ENCODE peak calls at places on chromosomes 16 and 17, in five cellular contexts. L, N, O, C and U are unnamed samples.

GRCh38 chr17:5049314-5049819 is 14.1 kb upstream of the SLC52A1 start:
- DNase-seq in O (no peak), N (peak), C (no peak), L (no peak), U (no peak)

GRCh38 chr16:13101828-13102227 is 200.4 kb downstream of the SHISA9 start:
- DNase-seq in O (no peak), C (no peak), L (no peak), N (no peak), U (no peak)

GRCh38 chr16:4142268-4142667 is 26.0 kb upstream of the ADCY9 start:
- DNase-seq in L (no peak), O (no peak), N (no peak), C (no peak), U (no peak)

GRCh38 chr17:78375401-78376079 is 2.9 kb upstream of the PGS1 start:
- DNase-seq in L (peak), N (no peak), C (peak), O (peak), U (peak)

GRCh38 chr16:397736-398332 is 835 bp downstream of the NME4 start:
- DNase-seq in C (peak), O (peak), N (peak), L (peak), U (peak)

GRCh38 chr17:33776903-33777302 is 478.2 kb upstream of the CCL2 start:
- DNase-seq in C (no peak), N (no peak), O (no peak), L (no peak), U (no peak)

GRCh38 chr16:27400751-27401620 is 988 bp upstream of the IL21R start:
- DNase-seq in L (peak), C (no peak), N (no peak), O (peak), U (peak)

GRCh38 chr17:49130891-49131290 is 1.7 kb upstream of the B4GALNT2 start:
- DNase-seq in L (no peak), O (peak), N (no peak), C (no peak), U (no peak)

GRCh38 chr17:41511130-41511529 is 5.7 kb upstream of the KRT13 start:
- DNase-seq in C (no peak), L (no peak), O (no peak), N (no peak), U (no peak)

GRCh38 chr17:78268960-78269892 is 37.8 kb downstream of the TMEM235 start:
- DNase-seq in C (no peak), L (peak), N (no peak), O (peak), U (peak)

GRCh38 chr17:77287432-77288068 is 146.8 kb downstream of the SEC14L1 start:
- DNase-seq in N (no peak), L (peak), O (peak), C (peak), U (peak)

GRCh38 chr16:77696149-77696548 is 26.2 kb upstream of the NUDT7 start:
- DNase-seq in O (no peak), N (no peak), L (no peak), C (no peak), U (no peak)

GRCh38 chr16:78955206-78955605 is 645.3 kb downstream of the MAF start:
- DNase-seq in O (no peak), L (no peak), N (no peak), C (no peak), U (no peak)

GRCh38 chr16:68533937-68534336 is 5.2 kb upstream of the ZFP90 start:
- DNase-seq in N (no peak), C (no peak), O (no peak), L (no peak), U (no peak)

GRCh38 chr17:3929181-3929580 is 12.9 kb upstream of the P2RX1 start:
- DNase-seq in O (no peak), L (no peak), C (no peak), N (no peak), U (no peak)

GRCh38 chr16:64864232-64864803 is 257.5 kb downstream of the CDH11 start:
- DNase-seq in N (no peak), O (peak), L (peak), C (no peak), U (peak)

DNA sequence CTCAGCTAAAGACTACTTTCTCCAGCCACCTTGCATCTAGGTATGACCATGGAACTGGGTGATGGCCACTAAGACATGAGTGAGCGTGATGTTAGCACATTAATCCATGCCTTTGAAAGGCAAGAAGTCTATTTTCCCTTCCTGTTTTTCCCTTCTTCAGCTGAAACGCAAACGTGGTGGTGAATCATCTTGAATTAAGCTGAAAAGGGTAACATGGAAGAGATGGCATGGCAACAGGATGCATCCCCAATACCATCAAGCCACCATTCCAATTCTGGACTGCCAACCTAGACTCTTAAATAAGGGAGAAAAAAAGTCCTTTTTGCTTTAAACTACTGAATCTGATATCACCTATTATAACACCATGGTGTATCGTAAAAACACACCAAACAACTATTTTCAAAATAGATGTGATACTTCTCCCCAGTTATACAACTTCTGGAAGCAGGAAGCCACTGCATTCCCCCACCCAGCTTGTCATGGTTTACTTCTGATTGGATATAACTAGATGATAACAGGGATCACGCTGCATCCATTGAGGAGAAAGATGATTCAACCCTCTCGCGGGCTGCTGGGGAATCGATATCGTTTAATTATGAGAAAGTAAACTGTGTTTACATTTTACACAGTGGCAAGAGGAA is 368.6 kb downstream of the CDH13 start:
- DNase-seq in C (no peak), O (no peak), N (no peak), L (no peak), U (no peak)
- H3K4me3 ChIP-seq in C (no peak), O (peak), N (no peak), L (no peak), U (peak)

DNA sequence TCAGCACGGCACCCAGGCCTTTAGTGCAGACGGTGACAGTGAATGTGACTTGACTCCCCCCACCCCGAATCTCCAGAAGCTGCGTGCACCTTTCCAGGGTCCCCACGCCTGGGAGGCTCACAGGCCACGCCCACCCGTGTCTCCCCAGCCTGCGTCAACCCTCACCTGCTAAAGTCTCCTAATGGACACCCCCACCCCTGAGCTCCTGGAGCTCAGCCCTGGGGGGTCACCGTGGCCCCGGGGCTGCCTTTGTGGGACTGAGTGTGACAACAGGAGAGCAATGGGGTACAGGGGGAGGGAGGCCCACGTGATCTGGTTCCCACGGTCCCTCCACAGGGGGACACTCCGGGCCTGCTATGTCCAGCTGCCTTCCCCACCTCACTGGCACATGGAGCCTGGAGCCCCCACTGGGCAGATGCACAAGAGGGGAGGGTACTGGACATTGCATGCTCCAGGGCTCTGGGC is 7.4 kb upstream of the FASN start:
- DNase-seq in L (no peak), O (no peak), C (no peak), N (no peak), U (no peak)
- H3K4me3 ChIP-seq in L (no peak), O (no peak), C (no peak), N (peak), U (no peak)

GRCh38 chr16:10169031-10169430 is 13.2 kb downstream of the GRIN2A start:
- DNase-seq in C (no peak), L (no peak), O (no peak), N (no peak), U (no peak)
- H3K4me3 ChIP-seq in C (no peak), L (no peak), O (no peak), N (no peak), U (no peak)

GRCh38 chr16:67001159-67001486 is 12.7 kb downstream of the CES4A start:
- DNase-seq in O (no peak), L (no peak), N (no peak), C (peak), U (no peak)
- H3K4me3 ChIP-seq in O (peak), L (peak), N (peak), C (no peak), U (peak)

GRCh38 chr17:62948370-62948769 is 17.7 kb upstream of the TANC2 start:
- DNase-seq in C (no peak), N (no peak), O (no peak), L (no peak), U (no peak)
- H3K4me3 ChIP-seq in C (no peak), N (no peak), O (no peak), L (no peak), U (no peak)

GRCh38 chr16:25073849-25074248 is 37.7 kb upstream of the LCMT1 start:
- DNase-seq in L (no peak), C (no peak), O (no peak), N (no peak), U (no peak)

GRCh38 chr16:25079637-25080375 is 31.7 kb upstream of the LCMT1 start:
- DNase-seq in O (no peak), L (no peak), C (no peak), N (no peak), U (no peak)

GRCh38 chr16:25081702-25082101 is 29.8 kb upstream of the LCMT1 start:
- DNase-seq in L (no peak), C (no peak), N (no peak), O (no peak), U (no peak)

GRCh38 chr16:25080420-25081131 is 31.0 kb upstream of the LCMT1 start:
- DNase-seq in O (no peak), N (no peak), C (no peak), L (no peak), U (no peak)

GRCh38 chr16:25078386-25078978 is 33.1 kb upstream of the LCMT1 start:
- DNase-seq in O (no peak), L (no peak), N (no peak), C (no peak), U (no peak)
- H3K4me3 ChIP-seq in O (no peak), L (no peak), N (no peak), C (no peak), U (no peak)

GRCh38 chr17:1997587-1998425 is 27.3 kb downstream of the RTN4RL1 start:
- DNase-seq in O (no peak), L (no peak), C (peak), N (no peak), U (no peak)
- H3K4me3 ChIP-seq in O (peak), L (peak), C (peak), N (no peak), U (peak)

DNA sequence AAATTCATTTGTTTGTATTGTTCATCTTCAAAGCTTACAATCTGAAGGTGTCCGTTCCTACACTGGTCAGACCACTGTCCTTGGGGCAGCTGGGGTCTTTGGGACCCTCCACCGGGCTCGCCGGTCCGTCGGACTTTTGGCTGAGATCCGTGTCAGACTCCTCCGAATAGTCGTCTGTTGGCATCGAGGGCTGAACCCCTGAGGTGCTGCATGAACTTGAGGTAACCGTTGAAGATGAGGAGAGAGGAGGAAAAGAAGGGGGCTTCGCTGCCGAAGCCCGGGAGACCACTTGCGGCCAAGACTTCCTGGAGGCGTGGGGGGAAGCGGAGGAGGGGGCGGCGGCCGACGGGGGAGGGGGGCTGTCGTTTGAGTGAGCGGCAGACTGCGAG is 260.8 kb downstream of the ZFHX3 start:
- DNase-seq in O (no peak), N (no peak), C (no peak), L (no peak), U (no peak)
- H3K4me3 ChIP-seq in O (peak), N (peak), C (no peak), L (peak), U (peak)